ENCODE peak calls at places on chromosomes 3 and 15, in seven cellular contexts. S is stimulated activated CD8-positive, alpha-beta memory T cell treated with anti-CD3 and anti-CD28 coated beads, Interleukin-4, amount 100 ng/mL, for 4 hours; N is activated T-helper 2 cell treated with anti-CD3 and anti-CD28 coated beads, Interferon-gamma antibody, Interleukin-2, Interleukin-4, amounts not matched to agents 10 μg/mL and 5 μg/mL and 100 μg/mL, durations not matched to agents 14 hours and 24 hours and 36 hours; G is NCI-H446; W is endothelial cell; L is psoas muscle; U is frontal cortex. H is an unnamed sample.

GRCh38 chr3:160562952-160563351 is 2.4 kb downstream of the KPNA4 start:
- DNase-seq in L (no peak), S (no peak), U (no peak), N (no peak), W (no peak), G (no peak), H (no peak)

GRCh38 chr3:124705552-124705951 is 24.7 kb upstream of the UMPS start:
- DNase-seq in L (no peak), W (no peak), S (no peak), N (no peak), G (no peak), U (no peak), H (no peak)

GRCh38 chr3:175207361-175207760 is 348.2 kb downstream of the NAALADL2 start:
- DNase-seq in G (no peak), L (no peak), U (no peak), N (no peak), S (no peak), W (no peak), H (no peak)

GRCh38 chr15:62392411-62392810 is 227.3 kb upstream of the C2CD4B start:
- DNase-seq in L (peak; percentile 31), G (no peak), U (no peak), N (peak; percentile 10), S (no peak), W (peak; percentile 6), H (no peak)

GRCh38 chr3:159128628-159129027 is 326.8 kb downstream of the MFSD1 start:
- DNase-seq in G (no peak), S (no peak), N (no peak), L (no peak), W (no peak), U (no peak), H (no peak)

GRCh38 chr15:69380100-69380725 is 33.9 kb upstream of the KIF23 start:
- DNase-seq in L (no peak), U (no peak), S (no peak), G (no peak), W (peak; percentile 25), N (no peak), H (no peak)

GRCh38 chr3:175398676-175399075 is 539.5 kb downstream of the NAALADL2 start:
- DNase-seq in S (no peak), W (no peak), U (no peak), G (no peak), N (no peak), L (no peak), H (no peak)

GRCh38 chr3:62184559-62184958 is 188.8 kb downstream of the FEZF2 start:
- DNase-seq in L (peak; percentile 28), W (no peak), U (no peak), G (no peak), N (no peak), S (no peak), H (no peak)

GRCh38 chr3:127889976-127890650 is 24.9 kb upstream of the KBTBD12 start:
- DNase-seq in S (no peak), G (no peak), W (no peak), U (no peak), N (no peak), L (no peak), H (no peak)

GRCh38 chr15:63677778-63678177 is 80.6 kb downstream of the FBXL22 start:
- DNase-seq in U (no peak), G (no peak), W (no peak), N (no peak), S (no peak), L (no peak), H (no peak)

GRCh38 chr3:58798312-58798711 is 131.7 kb upstream of the FAM3D start:
- DNase-seq in G (no peak), N (no peak), S (no peak), W (no peak), U (no peak), L (no peak), H (no peak)

GRCh38 chr15:31503758-31504461 is 177.3 kb downstream of the KLF13 start:
- DNase-seq in G (no peak), W (no peak), U (no peak), S (no peak), L (no peak), N (peak; percentile 7), H (no peak)

GRCh38 chr3:126100688-126101301 is 16.9 kb upstream of the SLC41A3 start:
- DNase-seq in W (no peak), U (no peak), S (no peak), G (no peak), N (no peak), L (peak; percentile 48), H (no peak)